ENCODE peak calls at places on chromosomes 13 and 19, in five cellular contexts. One of them, this sample, is unnamed.

GRCh38 chr13:60265566-60265965 is 101.8 kb upstream of the DIAPH3 start:
- DNase-seq in non-pigmented ciliary epithelial cell: no peak
- DNase-seq in H54: no peak
- DNase-seq in NCI-H345: no peak
- DNase-seq in stimulated activated CD8-positive, alpha-beta memory T cell treated with anti-CD3 and anti-CD28 coated beads, Interleukin-12 subunit alpha, Interleukin-12 subunit beta, amount 100 ng/mL, for 4 hours: no peak
- DNase-seq in this sample: no peak

GRCh38 chr19:10045371-10045770 is 32.1 kb downstream of the RDH8 start:
- DNase-seq in non-pigmented ciliary epithelial cell: no peak
- DNase-seq in H54: no peak
- DNase-seq in NCI-H345: no peak
- DNase-seq in stimulated activated CD8-positive, alpha-beta memory T cell treated with anti-CD3 and anti-CD28 coated beads, Interleukin-12 subunit alpha, Interleukin-12 subunit beta, amount 100 ng/mL, for 4 hours: no peak
- DNase-seq in this sample: no peak

GRCh38 chr13:104143760-104144406 is 1077.7 kb upstream of the SLC10A2 start:
- DNase-seq in non-pigmented ciliary epithelial cell: no peak
- DNase-seq in H54: no peak
- DNase-seq in NCI-H345: peak
- DNase-seq in stimulated activated CD8-positive, alpha-beta memory T cell treated with anti-CD3 and anti-CD28 coated beads, Interleukin-12 subunit alpha, Interleukin-12 subunit beta, amount 100 ng/mL, for 4 hours: no peak
- DNase-seq in this sample: no peak

GRCh38 chr19:726993-727956 is 18.5 kb downstream of the PALM start:
- DNase-seq in non-pigmented ciliary epithelial cell: no peak
- DNase-seq in H54: no peak
- DNase-seq in NCI-H345: no peak
- DNase-seq in stimulated activated CD8-positive, alpha-beta memory T cell treated with anti-CD3 and anti-CD28 coated beads, Interleukin-12 subunit alpha, Interleukin-12 subunit beta, amount 100 ng/mL, for 4 hours: no peak
- DNase-seq in this sample: no peak

GRCh38 chr13:52459668-52460067 is 4.4 kb downstream of the CKAP2 start:
- DNase-seq in non-pigmented ciliary epithelial cell: no peak
- DNase-seq in H54: no peak
- DNase-seq in NCI-H345: no peak
- DNase-seq in stimulated activated CD8-positive, alpha-beta memory T cell treated with anti-CD3 and anti-CD28 coated beads, Interleukin-12 subunit alpha, Interleukin-12 subunit beta, amount 100 ng/mL, for 4 hours: no peak
- DNase-seq in this sample: no peak

GRCh38 chr19:35160629-35161433 is 6.3 kb downstream of the FXYD5 start:
- DNase-seq in non-pigmented ciliary epithelial cell: no peak
- DNase-seq in H54: no peak
- DNase-seq in NCI-H345: no peak
- DNase-seq in stimulated activated CD8-positive, alpha-beta memory T cell treated with anti-CD3 and anti-CD28 coated beads, Interleukin-12 subunit alpha, Interleukin-12 subunit beta, amount 100 ng/mL, for 4 hours: no peak
- DNase-seq in this sample: no peak

GRCh38 chr13:41981961-41982723 is 21.2 kb upstream of the VWA8 start:
- DNase-seq in non-pigmented ciliary epithelial cell: no peak
- DNase-seq in H54: no peak
- DNase-seq in NCI-H345: no peak
- DNase-seq in stimulated activated CD8-positive, alpha-beta memory T cell treated with anti-CD3 and anti-CD28 coated beads, Interleukin-12 subunit alpha, Interleukin-12 subunit beta, amount 100 ng/mL, for 4 hours: no peak
- DNase-seq in this sample: no peak

GRCh38 chr19:48630289-48631036 is 6.7 kb downstream of the DBP start:
- DNase-seq in non-pigmented ciliary epithelial cell: no peak
- DNase-seq in H54: no peak
- DNase-seq in NCI-H345: no peak
- DNase-seq in stimulated activated CD8-positive, alpha-beta memory T cell treated with anti-CD3 and anti-CD28 coated beads, Interleukin-12 subunit alpha, Interleukin-12 subunit beta, amount 100 ng/mL, for 4 hours: no peak
- DNase-seq in this sample: no peak

GRCh38 chr13:60482012-60482411 is 85.0 kb downstream of the TDRD3 start:
- DNase-seq in non-pigmented ciliary epithelial cell: no peak
- DNase-seq in H54: no peak
- DNase-seq in NCI-H345: no peak
- DNase-seq in stimulated activated CD8-positive, alpha-beta memory T cell treated with anti-CD3 and anti-CD28 coated beads, Interleukin-12 subunit alpha, Interleukin-12 subunit beta, amount 100 ng/mL, for 4 hours: no peak
- DNase-seq in this sample: no peak

GRCh38 chr19:10095948-10096614 is 6.4 kb downstream of the ANGPTL6 start:
- DNase-seq in non-pigmented ciliary epithelial cell: no peak
- DNase-seq in H54: peak
- DNase-seq in NCI-H345: peak
- DNase-seq in stimulated activated CD8-positive, alpha-beta memory T cell treated with anti-CD3 and anti-CD28 coated beads, Interleukin-12 subunit alpha, Interleukin-12 subunit beta, amount 100 ng/mL, for 4 hours: peak
- DNase-seq in this sample: peak

GRCh38 chr19:55482128-55482961 is 2.6 kb upstream of the NAT14 start:
- DNase-seq in non-pigmented ciliary epithelial cell: no peak
- DNase-seq in H54: no peak
- DNase-seq in NCI-H345: no peak
- DNase-seq in stimulated activated CD8-positive, alpha-beta memory T cell treated with anti-CD3 and anti-CD28 coated beads, Interleukin-12 subunit alpha, Interleukin-12 subunit beta, amount 100 ng/mL, for 4 hours: no peak
- DNase-seq in this sample: no peak

GRCh38 chr13:114080739-114081561 is 51.5 kb downstream of the RASA3 start:
- DNase-seq in non-pigmented ciliary epithelial cell: no peak
- DNase-seq in H54: no peak
- DNase-seq in NCI-H345: no peak
- DNase-seq in stimulated activated CD8-positive, alpha-beta memory T cell treated with anti-CD3 and anti-CD28 coated beads, Interleukin-12 subunit alpha, Interleukin-12 subunit beta, amount 100 ng/mL, for 4 hours: no peak
- DNase-seq in this sample: no peak

GRCh38 chr19:13813147-13813546 is 17.9 kb downstream of the ZSWIM4 start:
- DNase-seq in non-pigmented ciliary epithelial cell: no peak
- DNase-seq in H54: no peak
- DNase-seq in NCI-H345: no peak
- DNase-seq in stimulated activated CD8-positive, alpha-beta memory T cell treated with anti-CD3 and anti-CD28 coated beads, Interleukin-12 subunit alpha, Interleukin-12 subunit beta, amount 100 ng/mL, for 4 hours: no peak
- DNase-seq in this sample: no peak

GRCh38 chr13:21095311-21095710 is 33.9 kb upstream of the LATS2 start:
- DNase-seq in non-pigmented ciliary epithelial cell: no peak
- DNase-seq in H54: no peak
- DNase-seq in NCI-H345: no peak
- DNase-seq in stimulated activated CD8-positive, alpha-beta memory T cell treated with anti-CD3 and anti-CD28 coated beads, Interleukin-12 subunit alpha, Interleukin-12 subunit beta, amount 100 ng/mL, for 4 hours: no peak
- DNase-seq in this sample: no peak

GRCh38 chr19:53868892-53869804 is 1.5 kb downstream of the MYADM start:
- DNase-seq in non-pigmented ciliary epithelial cell: no peak
- DNase-seq in H54: peak
- DNase-seq in NCI-H345: no peak
- DNase-seq in stimulated activated CD8-positive, alpha-beta memory T cell treated with anti-CD3 and anti-CD28 coated beads, Interleukin-12 subunit alpha, Interleukin-12 subunit beta, amount 100 ng/mL, for 4 hours: peak
- DNase-seq in this sample: peak

GRCh38 chr19:44712864-44713515 is 14.0 kb downstream of the CEACAM16 start:
- DNase-seq in non-pigmented ciliary epithelial cell: no peak
- DNase-seq in H54: no peak
- DNase-seq in NCI-H345: no peak
- DNase-seq in stimulated activated CD8-positive, alpha-beta memory T cell treated with anti-CD3 and anti-CD28 coated beads, Interleukin-12 subunit alpha, Interleukin-12 subunit beta, amount 100 ng/mL, for 4 hours: no peak
- DNase-seq in this sample: no peak